ENCODE peak calls at places on chromosomes 11 and 22, in nine cellular contexts. M, K, E, F, U, G, A, C and I are unnamed samples.

GRCh38 chr22:20956258-20957117 is 10.6 kb upstream of the AIFM3 start:
- DNase-seq in A (no peak), U (no peak), C (no peak), E (no peak), M (no peak), G (peak; percentile 35), F (peak; percentile 73), K (no peak), I (no peak)

GRCh38 chr22:38228873-38229740 is 27.3 kb downstream of the MAFF start:
- DNase-seq in M (peak; percentile 61), K (no peak), C (peak; percentile 78), G (peak; percentile 51), E (peak; percentile 80), U (no peak), F (peak; percentile 51), A (no peak), I (no peak)

GRCh38 chr22:33766056-33766455 is 154.2 kb downstream of the LARGE1 start:
- DNase-seq in M (no peak), A (no peak), K (no peak), F (no peak), E (no peak), G (no peak), U (no peak), C (no peak), I (no peak)

GRCh38 chr22:48957987-48958321 is 869.7 kb downstream of the BRD1 start:
- DNase-seq in K (no peak), E (peak; percentile 4), A (no peak), C (no peak), M (no peak), F (no peak), U (no peak), G (no peak), I (no peak)

GRCh38 chr11:125376856-125377255 is 119.2 kb downstream of the FEZ1 start:
- DNase-seq in F (no peak), K (no peak), C (no peak), U (no peak), A (no peak), G (no peak), E (no peak), M (no peak), I (no peak)

GRCh38 chr22:30824711-30825110 is 130.0 kb downstream of the OSBP2 start:
- DNase-seq in A (no peak), E (no peak), K (no peak), C (no peak), U (peak; percentile 29), M (no peak), G (no peak), F (no peak), I (no peak)

GRCh38 chr22:38645430-38645829 is 10.8 kb downstream of the FAM227A start:
- DNase-seq in C (no peak), A (no peak), G (no peak), F (no peak), E (no peak), M (no peak), K (no peak), U (no peak), I (no peak)

GRCh38 chr11:12235945-12236743 is 125.8 kb downstream of the MICAL2 start:
- DNase-seq in K (no peak), F (peak; percentile 32), G (peak; percentile 42), E (peak; percentile 44), C (no peak), M (no peak), U (no peak), A (peak; percentile 41), I (no peak)

GRCh38 chr11:279966-280761 is 2.0 kb downstream of the NLRP6 start:
- DNase-seq in A (no peak), U (peak; percentile 63), K (peak; percentile 91), E (no peak), C (peak; percentile 52), F (no peak), G (peak; percentile 83), M (no peak), I (no peak)

GRCh38 chr11:33376331-33377099 is 119.3 kb downstream of the HIPK3 start:
- DNase-seq in K (no peak), U (no peak), E (no peak), A (no peak), F (no peak), M (no peak), G (peak; percentile 28), C (no peak), I (no peak)

GRCh38 chr22:17913705-17914282 is 110.6 kb downstream of the MICAL3 start:
- DNase-seq in K (no peak), U (no peak), E (no peak), A (no peak), M (no peak), F (no peak), C (no peak), G (no peak), I (no peak)

GRCh38 chr11:104534268-104534667 is 364.0 kb downstream of the CASP12 start:
- DNase-seq in K (no peak), F (no peak), C (no peak), U (no peak), M (no peak), G (no peak), E (no peak), A (no peak), I (no peak)

GRCh38 chr11:107916671-107917241 is 11.5 kb upstream of the RAB39A start:
- DNase-seq in A (no peak), E (peak; percentile 32), C (no peak), K (no peak), M (peak; percentile 16), G (no peak), U (no peak), F (no peak), I (no peak)
- TF ChIP-seq CTCF in A (peak; percentile 23), E (peak; percentile 49), C (no peak), K (peak; percentile 57), M (no peak), G (peak; percentile 16), U (no peak), F (no peak), I (no peak)

GRCh38 chr11:85182437-85183109 is 444.6 kb downstream of the DLG2 start:
- DNase-seq in E (no peak), K (no peak), U (no peak), G (peak; percentile 21), C (no peak), A (no peak), F (peak; percentile 69), M (no peak), I (no peak)
- TF ChIP-seq POLR2A in E (no peak), K (no peak), U (no peak), G (no peak), C (no peak), A (no peak), F (no peak), M (no peak), I (no peak)

DNA sequence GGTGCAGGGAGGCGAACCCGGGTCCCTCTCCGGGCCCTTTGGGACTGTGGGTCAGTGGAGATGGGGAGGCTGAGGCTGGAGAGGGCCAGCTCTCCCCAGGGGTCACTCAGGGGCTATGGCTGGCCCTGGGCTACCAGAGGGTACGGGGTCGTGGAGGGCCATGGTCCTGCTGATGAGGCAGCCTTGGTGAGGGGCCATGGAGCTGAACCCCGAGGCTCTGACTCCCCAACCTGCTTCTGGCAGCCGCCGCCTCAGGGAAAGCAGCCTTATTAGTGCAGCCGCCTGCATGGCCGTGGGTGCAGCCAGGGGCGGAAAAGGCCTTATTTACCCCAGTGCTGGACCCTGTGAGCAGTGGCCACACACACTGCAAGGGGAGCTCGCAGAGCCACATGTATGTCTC is 139.4 kb downstream of the MIAT start:
- DNase-seq in C (no peak), G (no peak), M (no peak), U (no peak), K (no peak), F (no peak), E (no peak), A (no peak), I (no peak)
- TF ChIP-seq CTCF in C (no peak), G (no peak), M (no peak), U (no peak), K (no peak), F (no peak), E (no peak), A (no peak), I (no peak)

DNA sequence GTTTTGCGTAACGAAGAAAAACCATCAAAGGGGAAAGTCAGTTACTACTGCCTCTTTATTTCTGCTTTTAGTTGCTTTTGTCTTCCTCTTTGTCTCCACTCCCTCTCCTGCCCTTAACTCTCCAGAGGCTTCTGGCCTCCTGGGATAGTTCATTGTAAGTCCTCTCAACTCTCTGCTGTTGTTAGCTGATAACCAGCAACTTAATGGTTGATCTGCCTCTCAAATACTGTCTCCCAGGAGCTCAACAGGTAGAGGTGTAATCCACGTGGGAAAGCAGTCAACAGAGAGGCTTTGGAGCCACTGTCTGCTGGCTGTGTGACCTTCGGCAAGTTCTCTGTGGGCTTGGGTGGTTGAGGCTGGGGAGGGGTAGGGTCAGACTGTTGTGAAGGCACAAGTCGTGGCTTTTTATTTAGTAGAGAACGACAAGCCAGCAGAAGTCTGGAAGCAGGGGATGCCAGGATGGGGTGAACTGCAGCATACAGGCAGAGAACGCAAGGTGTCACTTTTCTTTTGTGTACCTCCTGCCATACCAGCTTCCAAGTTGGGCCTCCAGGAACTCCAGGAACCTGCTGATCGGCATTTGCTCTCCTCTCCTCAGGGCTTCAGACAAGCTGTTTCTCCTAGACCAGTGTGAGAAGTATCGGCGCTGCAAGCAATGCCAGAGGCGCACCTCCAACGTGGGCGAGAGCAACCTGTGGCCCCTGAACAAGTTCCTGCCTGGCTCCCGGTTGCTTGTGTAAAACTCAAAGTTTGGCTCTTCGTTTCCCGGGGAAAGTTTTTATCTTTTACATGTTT is 47.5 kb downstream of the CCDC81 start:
- DNase-seq in U (no peak), A (no peak), M (no peak), K (no peak), G (no peak), F (no peak), E (no peak), C (no peak), I (no peak)
- TF ChIP-seq POLR2A in U (no peak), A (no peak), M (no peak), K (no peak), G (no peak), F (no peak), E (no peak), C (no peak), I (no peak)

DNA sequence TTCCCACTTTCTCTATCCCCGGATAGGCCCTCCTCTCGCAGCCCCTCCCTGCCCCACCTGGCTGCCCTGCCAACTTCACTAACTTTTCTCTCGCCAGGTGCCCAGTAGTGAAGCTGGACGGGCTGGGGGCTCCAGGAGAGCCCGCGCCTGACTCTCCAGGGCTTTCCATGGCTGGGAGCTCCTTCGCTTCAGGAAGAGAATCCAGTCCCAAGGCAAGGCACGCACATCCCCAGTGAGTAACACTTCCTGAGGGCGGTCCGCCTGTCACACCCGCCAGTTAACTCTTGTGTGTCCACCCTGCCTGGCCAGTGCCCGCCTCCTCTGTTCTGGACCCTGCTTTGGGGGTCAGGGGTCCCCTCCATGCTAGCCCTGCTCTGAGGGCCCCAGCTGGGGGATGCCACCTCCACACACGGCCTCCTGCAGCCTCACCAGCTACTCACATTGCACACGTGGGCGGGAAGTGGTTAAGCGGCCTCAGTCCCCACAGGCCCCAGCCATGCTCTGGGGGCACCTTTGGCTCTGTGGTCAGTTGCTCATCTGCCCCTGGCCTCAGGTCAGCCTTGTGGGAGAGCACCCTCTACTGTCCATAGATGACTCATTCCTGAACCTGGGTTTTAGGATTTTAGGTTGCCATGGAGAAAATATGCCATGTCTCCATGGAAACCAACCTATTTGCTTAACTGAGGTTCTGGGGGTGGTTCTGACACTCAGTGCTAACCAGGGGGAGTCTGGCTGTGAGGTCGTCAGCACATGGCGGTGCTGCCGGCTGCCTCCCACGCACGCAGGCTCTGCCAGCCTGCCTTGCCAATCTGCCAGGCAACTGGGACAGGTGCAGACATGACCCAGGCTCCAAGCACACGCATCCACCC is at the start of gene RIN1:
- DNase-seq in C (no peak), E (peak; percentile 75), U (peak; percentile 83), K (peak; percentile 56), G (peak; percentile 56), F (peak; percentile 82), M (peak; percentile 63), A (no peak), I (no peak)
- TF ChIP-seq CTCF in C (no peak), E (no peak), U (no peak), K (peak; percentile 56), G (peak; percentile 25), F (peak; percentile 24), M (peak; percentile 22), A (peak; percentile 9), I (no peak)